ENCODE peak calls at places on chromosomes 12 and 14, in five cellular contexts. J, H, Z, M and E are unnamed samples.

GRCh38 chr14:61471297-61471980 is 150.1 kb downstream of the PRKCH start:
- DNase-seq in J (peak; percentile 36), H (no peak), Z (no peak), M (no peak), E (no peak)

GRCh38 chr14:104799239-104799599 is 1.7 kb upstream of the ZBTB42 start:
- DNase-seq in J (no peak), H (no peak), Z (no peak), M (no peak), E (no peak)

GRCh38 chr12:54587315-54587821 is 1.1 kb downstream of the PPP1R1A start:
- DNase-seq in J (peak; percentile 9), H (no peak), Z (peak; percentile 82), M (peak; percentile 56), E (no peak)

GRCh38 chr12:13222076-13222475 is 25.6 kb downstream of the EMP1 start:
- DNase-seq in J (peak; percentile 69), H (peak; percentile 86), Z (no peak), M (no peak), E (peak; percentile 83)

GRCh38 chr14:53509227-53509822 is 356.2 kb upstream of the DDHD1 start:
- DNase-seq in J (peak; percentile 72), H (no peak), Z (no peak), M (peak; percentile 64), E (peak; percentile 37)

GRCh38 chr14:64549016-64549415 is 745 bp upstream of the PPP1R36 start:
- DNase-seq in J (peak; percentile 70), H (no peak), Z (no peak), M (no peak), E (no peak)

GRCh38 chr14:46887144-46887543 is 235.6 kb upstream of the RPL10L start:
- DNase-seq in J (no peak), H (no peak), Z (no peak), M (no peak), E (no peak)

GRCh38 chr14:59679872-59680271 is 103.3 kb upstream of the CCDC175 start:
- DNase-seq in J (peak; percentile 3), H (no peak), Z (no peak), M (no peak), E (no peak)

GRCh38 chr14:23582906-23583760 is 4.5 kb upstream of the JPH4 start:
- DNase-seq in J (no peak), H (no peak), Z (no peak), M (no peak), E (no peak)

GRCh38 chr14:61925043-61925442 is 162.8 kb downstream of the SNAPC1 start:
- DNase-seq in J (peak; percentile 38), H (no peak), Z (no peak), M (no peak), E (no peak)

GRCh38 chr12:111337371-111337770 is 31.5 kb downstream of the PHETA1 start:
- DNase-seq in J (no peak), H (no peak), Z (no peak), M (no peak), E (no peak)

GRCh38 chr12:117658226-117658625 is 296.8 kb upstream of the NOS1 start:
- DNase-seq in J (no peak), H (no peak), Z (no peak), M (no peak), E (no peak)

GRCh38 chr12:59408431-59408830 is 187.4 kb upstream of the SLC16A7 start:
- DNase-seq in J (peak; percentile 56), H (no peak), Z (no peak), M (no peak), E (no peak)

GRCh38 chr12:88895634-88896033 is 315.4 kb upstream of the KITLG start:
- DNase-seq in J (no peak), H (no peak), Z (no peak), M (no peak), E (no peak)

GRCh38 chr12:25958254-25959068 is at the start of gene RASSF8:
- DNase-seq in J (peak; percentile 93), H (peak; percentile 61), Z (peak; percentile 90), M (peak; percentile 88), E (peak; percentile 62)

GRCh38 chr14:96268426-96269358 is 12.7 kb downstream of the BDKRB1 start:
- DNase-seq in J (peak; percentile 99), H (no peak), Z (peak; percentile 83), M (peak; percentile 41), E (peak; percentile 58)

GRCh38 chr14:105384041-105384557 is 14.2 kb upstream of the TEX22 start:
- DNase-seq in J (no peak), H (no peak), Z (peak; percentile 72), M (no peak), E (no peak)

GRCh38 chr12:6229823-6230222 is 29.6 kb downstream of the CD9 start:
- DNase-seq in J (peak; percentile 96), H (no peak), Z (peak; percentile 88), M (peak; percentile 50), E (peak; percentile 68)

GRCh38 chr12:40647651-40648050 is 44.6 kb upstream of the CNTN1 start:
- DNase-seq in J (peak; percentile 56), H (no peak), Z (no peak), M (no peak), E (no peak)

GRCh38 chr14:104676694-104677505 is 12.5 kb upstream of the INF2 start:
- DNase-seq in J (no peak), H (no peak), Z (peak; percentile 78), M (peak; percentile 57), E (peak; percentile 35)

GRCh38 chr12:26156996-26157395 is 32.2 kb upstream of the BHLHE41 start:
- DNase-seq in J (no peak), H (no peak), Z (no peak), M (no peak), E (no peak)

GRCh38 chr12:53268637-53269562 is 801 bp downstream of the ESPL1 start:
- DNase-seq in J (peak; percentile 28), H (no peak), Z (no peak), M (no peak), E (no peak)

GRCh38 chr14:30869525-30870150 is 4.7 kb upstream of the COCH start:
- DNase-seq in J (no peak), H (no peak), Z (no peak), M (no peak), E (no peak)

GRCh38 chr14:50775357-50775756 is 55.6 kb downstream of the NIN start:
- DNase-seq in J (peak; percentile 93), H (no peak), Z (no peak), M (no peak), E (no peak)

GRCh38 chr14:94373708-94374107 is 14.7 kb downstream of the SERPINA1 start:
- DNase-seq in J (peak; percentile 99), H (no peak), Z (no peak), M (no peak), E (no peak)

GRCh38 chr12:124240493-124240892 is 54.4 kb upstream of the RFLNA start:
- DNase-seq in J (peak; percentile 10), H (no peak), Z (no peak), M (no peak), E (no peak)

GRCh38 chr14:77120771-77121743 is 20.5 kb downstream of the ZDHHC22 start:
- DNase-seq in J (no peak), H (no peak), Z (no peak), M (peak; percentile 64), E (peak; percentile 59)

GRCh38 chr14:33692762-33693161 is 258.1 kb downstream of the EGLN3 start:
- DNase-seq in J (peak; percentile 80), H (no peak), Z (no peak), M (no peak), E (no peak)

GRCh38 chr14:68650403-68650994 is 142.4 kb downstream of the ZFP36L1 start:
- DNase-seq in J (peak; percentile 39), H (no peak), Z (no peak), M (no peak), E (no peak)

GRCh38 chr14:102131741-102132140 is 8.0 kb upstream of the WDR20 start:
- DNase-seq in J (peak; percentile 9), H (no peak), Z (no peak), M (no peak), E (no peak)

GRCh38 chr12:64610092-64610659 is at the start of gene RASSF3:
- DNase-seq in J (peak; percentile 72), H (peak; percentile 88), Z (peak; percentile 91), M (peak; percentile 81), E (peak; percentile 85)

GRCh38 chr12:64610660-64611429 is 550 bp downstream of the RASSF3 start:
- DNase-seq in J (peak; percentile 76), H (peak; percentile 83), Z (peak; percentile 88), M (peak; percentile 67), E (peak; percentile 79)

GRCh38 chr12:64609543-64610091 is 678 bp upstream of the RASSF3 start:
- DNase-seq in J (peak; percentile 40), H (no peak), Z (no peak), M (no peak), E (no peak)

GRCh38 chr12:64611430-64612286 is 1.4 kb downstream of the RASSF3 start:
- DNase-seq in J (peak; percentile 65), H (peak; percentile 58), Z (peak; percentile 79), M (peak; percentile 68), E (peak; percentile 45)

DNA sequence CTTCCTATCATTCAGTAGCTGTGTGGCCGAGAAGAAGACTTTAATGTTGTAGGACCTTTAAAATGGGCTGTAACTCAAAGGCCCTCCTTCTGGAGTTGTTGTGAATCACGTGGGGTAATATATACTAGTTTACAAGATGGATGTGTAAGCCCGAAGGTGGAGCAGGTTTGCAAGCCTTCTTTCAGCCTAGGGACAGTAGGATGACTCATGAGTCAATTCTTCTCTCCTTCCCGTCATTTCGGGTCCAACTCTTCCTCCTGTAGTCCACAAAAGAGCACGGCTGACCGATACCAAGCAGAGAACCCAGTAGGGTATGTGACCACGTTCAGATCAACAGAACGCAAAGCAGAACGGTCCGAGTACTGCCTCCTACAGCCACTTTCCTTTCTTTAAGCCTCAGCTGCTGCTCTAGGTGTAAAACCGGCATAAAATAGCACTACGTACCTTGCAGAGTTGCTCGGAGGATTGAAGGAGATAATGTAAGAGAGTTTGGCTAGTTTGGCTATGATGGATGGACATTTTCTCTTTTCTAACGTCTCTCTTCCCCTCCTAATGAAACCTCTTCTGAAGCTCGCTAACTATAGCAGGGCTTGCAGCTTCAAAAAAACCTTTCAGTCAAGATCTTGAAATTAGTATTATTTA is 1.3 kb upstream of the RASSF3 start:
- DNase-seq in J (peak; percentile 68), H (peak; percentile 62), Z (no peak), M (no peak), E (peak; percentile 67)
- H3K27ac ChIP-seq in J (peak overlapping the region; percentile 25), H (peak overlapping the region; percentile 83), Z (no peak overlapping the region), M (peak overlapping the region; percentile 82), E (peak overlapping the region; percentile 97)

GRCh38 chr12:46473634-46474201 is 101.1 kb upstream of the SLC38A2 start:
- DNase-seq in J (peak; percentile 94), H (peak; percentile 50), Z (peak; percentile 83), M (peak; percentile 56), E (peak; percentile 75)

GRCh38 chr12:46472893-46473633 is 100.5 kb upstream of the SLC38A2 start:
- DNase-seq in J (no peak), H (no peak), Z (no peak), M (no peak), E (no peak)

GRCh38 chr12:46471404-46471803 is 98.8 kb upstream of the SLC38A2 start:
- DNase-seq in J (no peak), H (no peak), Z (no peak), M (no peak), E (no peak)

GRCh38 chr12:46470975-46471374 is 98.4 kb upstream of the SLC38A2 start:
- DNase-seq in J (peak; percentile 29), H (no peak), Z (no peak), M (no peak), E (no peak)

GRCh38 chr12:46472144-46472705 is 99.7 kb upstream of the SLC38A2 start:
- DNase-seq in J (no peak), H (no peak), Z (no peak), M (no peak), E (no peak)
- H3K27ac ChIP-seq in J (no peak overlapping the region), H (no peak overlapping the region), Z (no peak overlapping the region), M (no peak overlapping the region), E (no peak overlapping the region)

GRCh38 chr14:21023817-21024667 is 819 bp downstream of the NDRG2 start:
- DNase-seq in J (no peak), H (no peak), Z (no peak), M (peak; percentile 45), E (peak; percentile 47)
- H3K27ac ChIP-seq in J (no peak overlapping the region), H (peak overlapping the region; percentile 78), Z (no peak overlapping the region), M (peak overlapping the region; percentile 90), E (peak overlapping the region; percentile 84)

GRCh38 chr12:85627584-85627983 is 208.6 kb downstream of the RASSF9 start:
- DNase-seq in J (peak; percentile 80), H (no peak), Z (no peak), M (no peak), E (no peak)
- H3K27ac ChIP-seq in J (peak overlapping the region; percentile 55), H (no peak overlapping the region), Z (no peak overlapping the region), M (no peak overlapping the region), E (no peak overlapping the region)